ENCODE peak calls at places on chromosomes 2 and 18, in seven cellular contexts. J is activated gamma-delta T cell treated with Interleukin-2 at 50 U/mL for 16 hours; X is HFF-Myc; N is AG09319; K is ureter; I is activated T-helper 1 cell treated with anti-CD3 and anti-CD28 coated beads, Interleukin-2, amount 50 U/mL, for 16 hours; D is lower lobe of right lung. Q is an unnamed sample.

GRCh38 chr2:16314001-16314400 is 351.6 kb downstream of the CYRIA start:
- DNase-seq in J (no peak), X (no peak), N (no peak), K (no peak), I (no peak), D (no peak), Q (no peak)

GRCh38 chr2:36544638-36545338 is 53.2 kb downstream of the FEZ2 start:
- DNase-seq in J (no peak), X (no peak), N (no peak), K (no peak), I (no peak), D (no peak), Q (no peak)

GRCh38 chr2:58140508-58141072 is 94.0 kb downstream of the VRK2 start:
- DNase-seq in J (no peak), X (peak; percentile 49), N (peak; percentile 30), K (no peak), I (no peak), D (no peak), Q (no peak)

GRCh38 chr2:232889876-232890401 is 19.9 kb downstream of the SNORC start:
- DNase-seq in J (no peak), X (no peak), N (no peak), K (peak; percentile 40), I (no peak), D (no peak), Q (no peak)

GRCh38 chr2:159066541-159067156 is 98.2 kb downstream of the TANC1 start:
- DNase-seq in J (no peak), X (no peak), N (no peak), K (no peak), I (no peak), D (no peak), Q (no peak)

GRCh38 chr2:180542510-180542909 is 437.9 kb upstream of the UBE2E3 start:
- DNase-seq in J (no peak), X (no peak), N (no peak), K (no peak), I (no peak), D (no peak), Q (no peak)

GRCh38 chr2:46029332-46029811 is 267.8 kb upstream of the EPAS1 start:
- DNase-seq in J (no peak), X (no peak), N (peak; percentile 29), K (no peak), I (no peak), D (no peak), Q (no peak)

GRCh38 chr2:145860083-145860482 is 1340.2 kb upstream of the ZEB2 start:
- DNase-seq in J (no peak), X (no peak), N (no peak), K (no peak), I (no peak), D (no peak), Q (no peak)

GRCh38 chr18:65279668-65280305 is 471.0 kb upstream of the CDH7 start:
- DNase-seq in J (no peak), X (no peak), N (no peak), K (no peak), I (no peak), D (no peak), Q (no peak)

GRCh38 chr2:3279236-3279960 is 98.2 kb downstream of the EIPR1 start:
- DNase-seq in J (no peak), X (no peak), N (no peak), K (no peak), I (no peak), D (no peak), Q (peak; percentile 2)

GRCh38 chr2:54560146-54560881 is 104.2 kb downstream of the SPTBN1 start:
- DNase-seq in J (peak; percentile 20), X (no peak), N (no peak), K (no peak), I (no peak), D (peak; percentile 51), Q (no peak)